ENCODE peak calls at places on chromosome 17, in five cellular contexts. X is GM03348; B is NCI-H1694; W is activated CD4-positive, alpha-beta T cell treated with anti-CD3 and anti-CD28 coated beads for 24 hours; E is CD4-positive, alpha-beta T cell. L is an unnamed sample.

GRCh38 chr17:66620528-66620927 is 214.4 kb upstream of the CACNG5 start:
- DNase-seq in X (no peak), B (no peak), W (no peak), E (no peak), L (no peak)

GRCh38 chr17:80716986-80717385 is 172.3 kb downstream of the RPTOR start:
- DNase-seq in X (no peak), E (no peak), B (no peak), W (no peak), L (no peak)

GRCh38 chr17:1852327-1852726 is 22.5 kb downstream of the RPA1 start:
- DNase-seq in W (no peak), E (no peak), B (no peak), X (no peak), L (peak; percentile 53)

GRCh38 chr17:40190197-40191021 is 13.1 kb downstream of the RAPGEFL1 start:
- DNase-seq in X (no peak), W (no peak), E (peak; percentile 25), B (peak; percentile 67), L (peak; percentile 26)

GRCh38 chr17:50283246-50283645 is 9.0 kb downstream of the TMEM92 start:
- DNase-seq in X (no peak), E (no peak), B (no peak), W (no peak), L (peak; percentile 85)

GRCh38 chr17:56468840-56469239 is 124.7 kb upstream of the NOG start:
- DNase-seq in X (no peak), B (no peak), W (no peak), E (no peak), L (no peak)

GRCh38 chr17:17573912-17574311 is 17.6 kb downstream of the PEMT start:
- DNase-seq in B (no peak), X (no peak), E (no peak), W (no peak), L (no peak)

GRCh38 chr17:41278176-41278955 is 2.9 kb downstream of the KRTAP9-7 start:
- DNase-seq in B (no peak), W (no peak), X (no peak), E (no peak), L (no peak)

GRCh38 chr17:74998783-74999182 is 11.4 kb downstream of the CDR2L start:
- DNase-seq in W (no peak), X (no peak), E (no peak), B (no peak), L (no peak)

L was measured in GM12865.